ENCODE peak calls at places on chromosomes 6 and 20, in six cellular contexts. One of them, this sample, is unnamed.

GRCh38 chr6:149046822-149047246 is 270.7 kb upstream of the TAB2 start:
- DNase-seq in A172: no peak
- DNase-seq in AG20443: no peak
- DNase-seq in NCI-H2081: no peak
- DNase-seq in T follicular helper cell: no peak
- DNase-seq in activated T-helper 1 cell treated with anti-CD3 and anti-CD28 coated beads, Interleukin-2, amount 50 U/mL, for 16 hours: no peak
- DNase-seq in this sample: no peak

GRCh38 chr20:22074635-22075034 is 369.2 kb downstream of the PAX1 start:
- DNase-seq in A172: no peak
- DNase-seq in AG20443: no peak
- DNase-seq in NCI-H2081: no peak
- DNase-seq in T follicular helper cell: no peak
- DNase-seq in activated T-helper 1 cell treated with anti-CD3 and anti-CD28 coated beads, Interleukin-2, amount 50 U/mL, for 16 hours: no peak
- DNase-seq in this sample: no peak

GRCh38 chr20:24519476-24519875 is 50.0 kb downstream of the SYNDIG1 start:
- DNase-seq in A172: no peak
- DNase-seq in AG20443: no peak
- DNase-seq in NCI-H2081: no peak
- DNase-seq in T follicular helper cell: no peak
- DNase-seq in activated T-helper 1 cell treated with anti-CD3 and anti-CD28 coated beads, Interleukin-2, amount 50 U/mL, for 16 hours: no peak
- DNase-seq in this sample: no peak

GRCh38 chr6:53201270-53201669 is 52.6 kb upstream of the GCM1 start:
- DNase-seq in A172: no peak
- DNase-seq in AG20443: no peak
- DNase-seq in NCI-H2081: no peak
- DNase-seq in T follicular helper cell: no peak
- DNase-seq in activated T-helper 1 cell treated with anti-CD3 and anti-CD28 coated beads, Interleukin-2, amount 50 U/mL, for 16 hours: no peak
- DNase-seq in this sample: no peak

GRCh38 chr6:40907198-40907701 is 131.8 kb downstream of the UNC5CL start:
- DNase-seq in A172: peak
- DNase-seq in AG20443: peak
- DNase-seq in NCI-H2081: peak
- DNase-seq in T follicular helper cell: no peak
- DNase-seq in activated T-helper 1 cell treated with anti-CD3 and anti-CD28 coated beads, Interleukin-2, amount 50 U/mL, for 16 hours: no peak
- DNase-seq in this sample: no peak

GRCh38 chr20:11520596-11520995 is 397.1 kb upstream of the BTBD3 start:
- DNase-seq in A172: no peak
- DNase-seq in AG20443: no peak
- DNase-seq in NCI-H2081: no peak
- DNase-seq in T follicular helper cell: no peak
- DNase-seq in activated T-helper 1 cell treated with anti-CD3 and anti-CD28 coated beads, Interleukin-2, amount 50 U/mL, for 16 hours: no peak
- DNase-seq in this sample: no peak

GRCh38 chr20:45523833-45524232 is 8.4 kb upstream of the SPINT3 start:
- DNase-seq in A172: no peak
- DNase-seq in AG20443: no peak
- DNase-seq in NCI-H2081: no peak
- DNase-seq in T follicular helper cell: no peak
- DNase-seq in activated T-helper 1 cell treated with anti-CD3 and anti-CD28 coated beads, Interleukin-2, amount 50 U/mL, for 16 hours: no peak
- DNase-seq in this sample: no peak

GRCh38 chr6:56386717-56387116 is 139.3 kb upstream of the COL21A1 start:
- DNase-seq in A172: no peak
- DNase-seq in AG20443: no peak
- DNase-seq in NCI-H2081: no peak
- DNase-seq in T follicular helper cell: no peak
- DNase-seq in activated T-helper 1 cell treated with anti-CD3 and anti-CD28 coated beads, Interleukin-2, amount 50 U/mL, for 16 hours: no peak
- DNase-seq in this sample: no peak

GRCh38 chr6:130625825-130626500 is 201.2 kb upstream of the SMLR1 start:
- DNase-seq in A172: peak
- DNase-seq in AG20443: peak
- DNase-seq in NCI-H2081: no peak
- DNase-seq in T follicular helper cell: no peak
- DNase-seq in activated T-helper 1 cell treated with anti-CD3 and anti-CD28 coated beads, Interleukin-2, amount 50 U/mL, for 16 hours: no peak
- DNase-seq in this sample: no peak

GRCh38 chr6:170117111-170117972 is 173.5 kb downstream of the DLL1 start:
- DNase-seq in A172: no peak
- DNase-seq in AG20443: no peak
- DNase-seq in NCI-H2081: no peak
- DNase-seq in T follicular helper cell: no peak
- DNase-seq in activated T-helper 1 cell treated with anti-CD3 and anti-CD28 coated beads, Interleukin-2, amount 50 U/mL, for 16 hours: no peak
- DNase-seq in this sample: no peak

GRCh38 chr6:67064323-67064722 is 1357.3 kb upstream of the EYS start:
- DNase-seq in A172: no peak
- DNase-seq in AG20443: no peak
- DNase-seq in NCI-H2081: no peak
- DNase-seq in T follicular helper cell: no peak
- DNase-seq in activated T-helper 1 cell treated with anti-CD3 and anti-CD28 coated beads, Interleukin-2, amount 50 U/mL, for 16 hours: no peak
- DNase-seq in this sample: no peak

GRCh38 chr6:72040106-72040505 is 153.8 kb downstream of the RIMS1 start:
- DNase-seq in A172: no peak
- DNase-seq in AG20443: no peak
- DNase-seq in NCI-H2081: no peak
- DNase-seq in T follicular helper cell: no peak
- DNase-seq in activated T-helper 1 cell treated with anti-CD3 and anti-CD28 coated beads, Interleukin-2, amount 50 U/mL, for 16 hours: no peak
- DNase-seq in this sample: no peak

GRCh38 chr6:144104898-144105487 is 9.6 kb upstream of the SF3B5 start:
- DNase-seq in A172: peak
- DNase-seq in AG20443: peak
- DNase-seq in NCI-H2081: peak
- DNase-seq in T follicular helper cell: peak
- DNase-seq in activated T-helper 1 cell treated with anti-CD3 and anti-CD28 coated beads, Interleukin-2, amount 50 U/mL, for 16 hours: no peak
- DNase-seq in this sample: no peak

GRCh38 chr6:33053230-33053629 is 20.2 kb downstream of the HLA-DPA1 start:
- DNase-seq in A172: no peak
- DNase-seq in AG20443: no peak
- DNase-seq in NCI-H2081: no peak
- DNase-seq in T follicular helper cell: no peak
- DNase-seq in activated T-helper 1 cell treated with anti-CD3 and anti-CD28 coated beads, Interleukin-2, amount 50 U/mL, for 16 hours: no peak
- DNase-seq in this sample: no peak

GRCh38 chr6:139446768-139447167 is 72.3 kb upstream of the CITED2 start:
- DNase-seq in A172: no peak
- DNase-seq in AG20443: no peak
- DNase-seq in NCI-H2081: no peak
- DNase-seq in T follicular helper cell: no peak
- DNase-seq in activated T-helper 1 cell treated with anti-CD3 and anti-CD28 coated beads, Interleukin-2, amount 50 U/mL, for 16 hours: no peak
- DNase-seq in this sample: no peak

GRCh38 chr20:1792274-1792673 is 102.9 kb upstream of the SIRPA start:
- DNase-seq in A172: no peak
- DNase-seq in AG20443: no peak
- DNase-seq in NCI-H2081: no peak
- DNase-seq in T follicular helper cell: no peak
- DNase-seq in activated T-helper 1 cell treated with anti-CD3 and anti-CD28 coated beads, Interleukin-2, amount 50 U/mL, for 16 hours: no peak
- DNase-seq in this sample: no peak

This sample was measured in nucleus accumbens.